ENCODE peak calls at places on chromosomes 5 and 9, in ten cellular contexts. O is BE2C, M is cardiac muscle cell, X is BJ, K is left lung, E is lower leg skin, Q is RWPE1, V is GM13977, H is H1, R is osteoblast. F is an unnamed sample.

GRCh38 chr9:124486778-124487490 is 20.3 kb downstream of the NR5A1 start:
- DNase-seq in O (no peak), M (no peak), X (no peak), K (no peak), E (no peak), Q (no peak), V (no peak), H (no peak), R (no peak), F (no peak)

GRCh38 chr5:91641730-91642350 is 258.7 kb upstream of the ARRDC3 start:
- DNase-seq in O (no peak), M (peak), X (peak), K (no peak), E (no peak), Q (peak), V (peak), H (no peak), R (no peak), F (no peak)

GRCh38 chr9:129284607-129285291 is 106.7 kb upstream of the IER5L start:
- DNase-seq in O (no peak), M (no peak), X (no peak), K (peak), E (peak), Q (no peak), V (peak), H (no peak), R (peak), F (no peak)

GRCh38 chr9:101791938-101792337 is 53.5 kb upstream of the GRIN3A start:
- DNase-seq in O (peak), M (peak), X (no peak), K (no peak), E (no peak), Q (peak), V (no peak), H (peak), R (no peak), F (no peak)

GRCh38 chr9:20844916-20845315 is 160.9 kb downstream of the FOCAD start:
- DNase-seq in O (no peak), M (no peak), X (no peak), K (no peak), E (no peak), Q (no peak), V (no peak), H (no peak), R (no peak), F (no peak)

GRCh38 chr9:95082401-95083084 is 235.0 kb downstream of the FANCC start:
- DNase-seq in O (no peak), M (no peak), X (no peak), K (no peak), E (no peak), Q (no peak), V (no peak), H (no peak), R (peak), F (no peak)

GRCh38 chr5:163094492-163095180 is 342.8 kb upstream of the CCNG1 start:
- DNase-seq in O (no peak), M (no peak), X (no peak), K (no peak), E (no peak), Q (no peak), V (peak), H (no peak), R (no peak), F (no peak)

GRCh38 chr5:74639538-74640449 is 734 bp downstream of the ENC1 start:
- DNase-seq in O (peak), M (peak), X (no peak), K (no peak), E (no peak), Q (no peak), V (peak), H (no peak), R (peak), F (no peak)

GRCh38 chr5:151110122-151110681 is 29.4 kb upstream of the TNIP1 start:
- DNase-seq in O (no peak), M (no peak), X (no peak), K (no peak), E (no peak), Q (no peak), V (no peak), H (no peak), R (no peak), F (no peak)

GRCh38 chr9:110555971-110556370 is 23.6 kb downstream of the SVEP1 start:
- DNase-seq in O (no peak), M (no peak), X (peak), K (no peak), E (peak), Q (peak), V (no peak), H (no peak), R (no peak), F (peak)

GRCh38 chr9:84371737-84372136 is 31.2 kb upstream of the SLC28A3 start:
- DNase-seq in O (no peak), M (no peak), X (peak), K (peak), E (no peak), Q (peak), V (no peak), H (no peak), R (peak), F (no peak)

GRCh38 chr9:14713187-14713799 is 9.2 kb downstream of the CER1 start:
- DNase-seq in O (no peak), M (no peak), X (no peak), K (no peak), E (no peak), Q (peak), V (no peak), H (no peak), R (no peak), F (no peak)

GRCh38 chr9:85420750-85421149 is 321.0 kb downstream of the AGTPBP1 start:
- DNase-seq in O (no peak), M (no peak), X (no peak), K (no peak), E (no peak), Q (no peak), V (no peak), H (no peak), R (no peak), F (no peak)

GRCh38 chr5:172429201-172429940 is 25.0 kb downstream of the SH3PXD2B start:
- DNase-seq in O (no peak), M (no peak), X (peak), K (no peak), E (peak), Q (no peak), V (no peak), H (no peak), R (peak), F (no peak)

GRCh38 chr9:93020785-93021670 is 37.5 kb upstream of the SUSD3 start:
- DNase-seq in O (no peak), M (no peak), X (no peak), K (no peak), E (no peak), Q (no peak), V (no peak), H (no peak), R (peak), F (no peak)

GRCh38 chr9:96619491-96620154 is at the start of gene CDC14B:
- DNase-seq in O (peak), M (peak), X (no peak), K (peak), E (peak), Q (peak), V (peak), H (peak), R (peak), F (peak)

GRCh38 chr9:4116708-4117460 is 183.0 kb downstream of the GLIS3 start:
- DNase-seq in O (no peak), M (no peak), X (no peak), K (no peak), E (no peak), Q (no peak), V (no peak), H (no peak), R (peak), F (no peak)

GRCh38 chr9:94175669-94176068 is 83.4 kb upstream of the ZNF169 start:
- DNase-seq in O (no peak), M (no peak), X (no peak), K (no peak), E (no peak), Q (no peak), V (no peak), H (no peak), R (no peak), F (no peak)

GRCh38 chr9:78393932-78394331 is 97.0 kb downstream of the PSAT1 start:
- DNase-seq in O (no peak), M (no peak), X (no peak), K (no peak), E (no peak), Q (no peak), V (no peak), H (no peak), R (no peak), F (no peak)

GRCh38 chr9:108953983-108954574 is 19.9 kb downstream of the ABITRAM start:
- DNase-seq in O (no peak), M (peak), X (peak), K (no peak), E (no peak), Q (peak), V (peak), H (no peak), R (no peak), F (no peak)

GRCh38 chr5:168073991-168074800 is 217.2 kb upstream of the WWC1 start:
- DNase-seq in O (no peak), M (no peak), X (no peak), K (no peak), E (no peak), Q (no peak), V (no peak), H (no peak), R (no peak), F (no peak)

GRCh38 chr5:153753645-153754432 is 263.4 kb downstream of the GRIA1 start:
- DNase-seq in O (no peak), M (no peak), X (no peak), K (no peak), E (no peak), Q (peak), V (no peak), H (no peak), R (no peak), F (no peak)

GRCh38 chr5:6633469-6634326 is 458 bp downstream of the SRD5A1 start:
- DNase-seq in O (peak), M (peak), X (no peak), K (peak), E (peak), Q (peak), V (no peak), H (no peak), R (peak), F (no peak)

GRCh38 chr9:101477736-101478135 is 42.2 kb upstream of the ALDOB start:
- DNase-seq in O (no peak), M (no peak), X (no peak), K (no peak), E (no peak), Q (no peak), V (no peak), H (no peak), R (no peak), F (no peak)

GRCh38 chr9:94922098-94922607 is 195.7 kb downstream of the AOPEP start:
- DNase-seq in O (no peak), M (no peak), X (peak), K (peak), E (peak), Q (peak), V (no peak), H (no peak), R (peak), F (no peak)

GRCh38 chr9:108083160-108083559 is 593.6 kb upstream of the KLF4 start:
- DNase-seq in O (peak), M (no peak), X (no peak), K (no peak), E (no peak), Q (no peak), V (no peak), H (no peak), R (no peak), F (no peak)

GRCh38 chr9:13026956-13027355 is 252.1 kb downstream of the LURAP1L start:
- DNase-seq in O (no peak), M (no peak), X (no peak), K (no peak), E (no peak), Q (no peak), V (no peak), H (no peak), R (no peak), F (no peak)

GRCh38 chr9:134600836-134601638 is 40.6 kb upstream of the COL5A1 start:
- DNase-seq in O (no peak), M (no peak), X (no peak), K (no peak), E (no peak), Q (no peak), V (no peak), H (no peak), R (no peak), F (no peak)

GRCh38 chr5:177491983-177492746 is 5.2 kb downstream of the PDLIM7 start:
- DNase-seq in O (no peak), M (no peak), X (no peak), K (no peak), E (no peak), Q (no peak), V (peak), H (no peak), R (no peak), F (no peak)
- TF ChIP-seq CTCF in O (no peak), M (no peak), X (no peak), K (no peak), E (no peak), Q (no peak), V (no peak), H (no peak), R (no peak), F (no peak)

GRCh38 chr5:64594601-64595518 is 89.0 kb downstream of the RGS7BP start:
- DNase-seq in O (peak), M (peak), X (no peak), K (no peak), E (no peak), Q (peak), V (no peak), H (no peak), R (no peak), F (no peak)
- TF ChIP-seq CTCF in O (peak), M (peak), X (peak), K (no peak), E (no peak), Q (no peak), V (no peak), H (peak), R (peak), F (no peak)

GRCh38 chr5:133869675-133869978 is 98.8 kb downstream of the C5orf15 start:
- DNase-seq in O (no peak), M (no peak), X (no peak), K (no peak), E (no peak), Q (no peak), V (no peak), H (no peak), R (no peak), F (no peak)
- TF ChIP-seq CTCF in O (no peak), M (no peak), X (no peak), K (no peak), E (no peak), Q (no peak), V (no peak), H (no peak), R (no peak), F (no peak)

GRCh38 chr5:68180286-68181038 is 35.1 kb upstream of the PIK3R1 start:
- DNase-seq in O (no peak), M (no peak), X (no peak), K (no peak), E (no peak), Q (no peak), V (no peak), H (no peak), R (no peak), F (no peak)

GRCh38 chr5:68176253-68176652 is 39.3 kb upstream of the PIK3R1 start:
- DNase-seq in O (no peak), M (no peak), X (no peak), K (no peak), E (no peak), Q (no peak), V (no peak), H (no peak), R (no peak), F (no peak)

GRCh38 chr5:68177676-68178075 is 37.9 kb upstream of the PIK3R1 start:
- DNase-seq in O (no peak), M (no peak), X (no peak), K (no peak), E (no peak), Q (no peak), V (no peak), H (no peak), R (no peak), F (no peak)

GRCh38 chr5:68178579-68178978 is 37.0 kb upstream of the PIK3R1 start:
- DNase-seq in O (no peak), M (no peak), X (no peak), K (no peak), E (no peak), Q (peak), V (no peak), H (no peak), R (no peak), F (no peak)

DNA sequence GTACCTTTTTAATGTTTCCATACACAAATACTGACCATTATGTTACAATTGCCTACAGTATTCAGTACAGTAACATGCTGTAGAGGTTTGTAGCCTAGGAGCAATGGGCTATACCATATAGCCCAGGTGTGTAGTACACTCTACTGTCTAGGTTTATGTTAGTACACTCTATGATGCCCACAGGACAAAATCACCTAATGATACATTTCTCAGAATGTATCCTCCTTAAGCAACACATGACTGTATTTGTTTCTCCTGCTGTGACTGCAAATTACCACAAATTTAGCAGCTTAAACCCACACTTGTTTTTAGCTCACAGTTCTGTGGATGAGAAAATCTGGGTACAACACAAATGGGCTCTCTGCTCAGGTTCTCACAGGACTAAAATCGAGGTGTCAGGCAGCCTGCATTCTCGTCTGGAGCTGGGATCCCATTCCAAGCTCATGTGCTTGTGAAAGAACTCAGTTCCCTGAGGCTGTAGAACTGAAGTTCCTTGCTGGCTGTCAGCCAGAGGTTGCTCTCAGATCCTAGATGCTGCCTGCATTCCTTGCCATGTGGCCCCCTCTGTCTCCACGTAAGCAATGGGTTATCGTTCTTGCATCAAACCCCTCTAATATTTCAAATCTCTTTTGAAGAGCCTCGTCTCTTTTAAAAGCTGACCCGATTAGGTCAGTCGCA is 38.6 kb upstream of the PIK3R1 start:
- DNase-seq in O (no peak), M (no peak), X (no peak), K (no peak), E (no peak), Q (no peak), V (no peak), H (no peak), R (no peak), F (no peak)
- TF ChIP-seq CTCF in O (no peak), M (no peak), X (no peak), K (no peak), E (no peak), Q (no peak), V (no peak), H (no peak), R (no peak), F (no peak)

GRCh38 chr9:37026085-37026935 is 7.8 kb downstream of the PAX5 start:
- DNase-seq in O (peak), M (no peak), X (no peak), K (no peak), E (peak), Q (no peak), V (peak), H (no peak), R (peak), F (no peak)
- TF ChIP-seq CTCF in O (no peak), M (no peak), X (no peak), K (no peak), E (no peak), Q (no peak), V (no peak), H (no peak), R (no peak), F (no peak)

DNA sequence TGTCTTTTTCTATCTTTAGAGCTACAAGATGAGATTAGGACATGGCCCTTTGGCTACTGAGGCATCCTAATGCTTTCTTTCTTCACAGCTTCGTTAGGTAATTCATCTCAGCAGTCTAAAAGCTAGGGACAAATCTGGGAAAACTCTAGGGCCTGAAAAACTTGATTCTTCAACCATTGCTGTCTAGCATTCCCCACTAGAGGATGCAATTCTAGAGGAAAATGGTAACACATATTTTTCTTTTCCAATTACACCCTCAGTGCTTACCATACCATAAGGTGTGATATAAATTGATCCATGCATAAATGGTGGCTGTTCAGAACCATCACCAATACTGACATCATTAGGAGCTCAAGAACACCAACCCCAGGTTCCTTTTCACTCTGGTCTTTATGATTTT is 525.8 kb upstream of the TRPC7 start:
- DNase-seq in O (no peak), M (no peak), X (no peak), K (no peak), E (no peak), Q (no peak), V (no peak), H (no peak), R (no peak), F (no peak)
- TF ChIP-seq CTCF in O (no peak), M (no peak), X (peak), K (no peak), E (no peak), Q (no peak), V (no peak), H (no peak), R (no peak), F (no peak)

F was measured in omental fat pad.